ENCODE peak calls at places on chromosome 7, in seven cellular contexts. One of them, this sample, is unnamed.

GRCh38 chr7:133059263-133059662 is 22.6 kb downstream of the CHCHD3 start:
- DNase-seq in fibroblast of lung: no peak
- DNase-seq in GM23338: no peak
- DNase-seq in NT2/D1: no peak
- DNase-seq in neural progenitor cell: no peak
- DNase-seq in right cardiac atrium: no peak
- DNase-seq in adipocyte: no peak
- DNase-seq in this sample: no peak

GRCh38 chr7:87627634-87627994 is 584 bp upstream of the RUNDC3B start:
- DNase-seq in fibroblast of lung: no peak
- DNase-seq in GM23338: peak; percentile 51
- DNase-seq in NT2/D1: no peak
- DNase-seq in neural progenitor cell: no peak
- DNase-seq in right cardiac atrium: peak; percentile 13
- DNase-seq in adipocyte: peak; percentile 34
- DNase-seq in this sample: no peak

GRCh38 chr7:43834463-43835251 is 34.7 kb downstream of the MRPS24 start:
- DNase-seq in fibroblast of lung: peak; percentile 32
- DNase-seq in GM23338: no peak
- DNase-seq in NT2/D1: no peak
- DNase-seq in neural progenitor cell: no peak
- DNase-seq in right cardiac atrium: no peak
- DNase-seq in adipocyte: no peak
- DNase-seq in this sample: no peak

GRCh38 chr7:132430041-132430440 is 146.2 kb downstream of the PLXNA4 start:
- DNase-seq in fibroblast of lung: no peak
- DNase-seq in GM23338: no peak
- DNase-seq in NT2/D1: no peak
- DNase-seq in neural progenitor cell: no peak
- DNase-seq in right cardiac atrium: no peak
- DNase-seq in adipocyte: no peak
- DNase-seq in this sample: no peak

GRCh38 chr7:102869195-102869594 is 43.6 kb upstream of the LRRC17 start:
- DNase-seq in fibroblast of lung: no peak
- DNase-seq in GM23338: no peak
- DNase-seq in NT2/D1: no peak
- DNase-seq in neural progenitor cell: no peak
- DNase-seq in right cardiac atrium: no peak
- DNase-seq in adipocyte: no peak
- DNase-seq in this sample: no peak

GRCh38 chr7:36084485-36085091 is 68.5 kb upstream of the EEPD1 start:
- DNase-seq in fibroblast of lung: peak; percentile 77
- DNase-seq in GM23338: peak; percentile 76
- DNase-seq in NT2/D1: peak; percentile 58
- DNase-seq in neural progenitor cell: peak; percentile 68
- DNase-seq in right cardiac atrium: peak; percentile 28
- DNase-seq in adipocyte: peak; percentile 28
- DNase-seq in this sample: peak; percentile 55

GRCh38 chr7:113918946-113919345 is at the start of gene PPP1R3A:
- DNase-seq in fibroblast of lung: no peak
- DNase-seq in GM23338: peak; percentile 35
- DNase-seq in NT2/D1: no peak
- DNase-seq in neural progenitor cell: no peak
- DNase-seq in right cardiac atrium: peak; percentile 19
- DNase-seq in adipocyte: peak; percentile 22
- DNase-seq in this sample: no peak

GRCh38 chr7:129422727-129423126 is 11.5 kb upstream of the STRIP2 start:
- DNase-seq in fibroblast of lung: no peak
- DNase-seq in GM23338: no peak
- DNase-seq in NT2/D1: no peak
- DNase-seq in neural progenitor cell: no peak
- DNase-seq in right cardiac atrium: no peak
- DNase-seq in adipocyte: no peak
- DNase-seq in this sample: no peak

GRCh38 chr7:136685506-136685905 is 182.9 kb upstream of the CHRM2 start:
- DNase-seq in fibroblast of lung: no peak
- DNase-seq in GM23338: no peak
- DNase-seq in NT2/D1: no peak
- DNase-seq in neural progenitor cell: peak; percentile 8
- DNase-seq in right cardiac atrium: no peak
- DNase-seq in adipocyte: no peak
- DNase-seq in this sample: no peak

GRCh38 chr7:9937944-9938631 is 1035.6 kb upstream of the PHF14 start:
- DNase-seq in fibroblast of lung: peak; percentile 89
- DNase-seq in GM23338: peak; percentile 62
- DNase-seq in NT2/D1: no peak
- DNase-seq in neural progenitor cell: no peak
- DNase-seq in right cardiac atrium: no peak
- DNase-seq in adipocyte: no peak
- DNase-seq in this sample: peak; percentile 65

GRCh38 chr7:130344248-130344866 is at the start of gene CPA5:
- DNase-seq in fibroblast of lung: no peak
- DNase-seq in GM23338: no peak
- DNase-seq in NT2/D1: no peak
- DNase-seq in neural progenitor cell: no peak
- DNase-seq in right cardiac atrium: no peak
- DNase-seq in adipocyte: no peak
- DNase-seq in this sample: no peak

GRCh38 chr7:51324206-51324884 is 7.7 kb upstream of the COBL start:
- DNase-seq in fibroblast of lung: peak; percentile 5
- DNase-seq in GM23338: no peak
- DNase-seq in NT2/D1: no peak
- DNase-seq in neural progenitor cell: no peak
- DNase-seq in right cardiac atrium: no peak
- DNase-seq in adipocyte: peak; percentile 13
- DNase-seq in this sample: no peak

GRCh38 chr7:26684447-26684846 is 179.9 kb downstream of the SKAP2 start:
- DNase-seq in fibroblast of lung: peak; percentile 15
- DNase-seq in GM23338: no peak
- DNase-seq in NT2/D1: no peak
- DNase-seq in neural progenitor cell: no peak
- DNase-seq in right cardiac atrium: no peak
- DNase-seq in adipocyte: no peak
- DNase-seq in this sample: no peak

GRCh38 chr7:43781726-43782607 is 23.5 kb downstream of the BLVRA start:
- DNase-seq in fibroblast of lung: peak; percentile 62
- DNase-seq in GM23338: no peak
- DNase-seq in NT2/D1: no peak
- DNase-seq in neural progenitor cell: no peak
- DNase-seq in right cardiac atrium: no peak
- DNase-seq in adipocyte: peak; percentile 71
- DNase-seq in this sample: no peak

GRCh38 chr7:82443044-82443800 is at the start of gene CACNA2D1:
- DNase-seq in fibroblast of lung: peak; percentile 21
- DNase-seq in GM23338: peak; percentile 60
- DNase-seq in NT2/D1: no peak
- DNase-seq in neural progenitor cell: peak; percentile 83
- DNase-seq in right cardiac atrium: peak; percentile 56
- DNase-seq in adipocyte: peak; percentile 81
- DNase-seq in this sample: peak; percentile 12

GRCh38 chr7:28181921-28182517 is 1.4 kb upstream of the JAZF1 start:
- DNase-seq in fibroblast of lung: no peak
- DNase-seq in GM23338: no peak
- DNase-seq in NT2/D1: no peak
- DNase-seq in neural progenitor cell: no peak
- DNase-seq in right cardiac atrium: no peak
- DNase-seq in adipocyte: no peak
- DNase-seq in this sample: no peak

GRCh38 chr7:40306596-40306995 is 171.8 kb downstream of the SUGCT start:
- DNase-seq in fibroblast of lung: peak; percentile 81
- DNase-seq in GM23338: no peak
- DNase-seq in NT2/D1: no peak
- DNase-seq in neural progenitor cell: no peak
- DNase-seq in right cardiac atrium: no peak
- DNase-seq in adipocyte: peak; percentile 70
- DNase-seq in this sample: no peak

GRCh38 chr7:1533569-1534329 is 3.2 kb downstream of the MAFK start:
- DNase-seq in fibroblast of lung: peak; percentile 92
- DNase-seq in GM23338: no peak
- DNase-seq in NT2/D1: no peak
- DNase-seq in neural progenitor cell: no peak
- DNase-seq in right cardiac atrium: peak; percentile 54
- DNase-seq in adipocyte: peak; percentile 82
- DNase-seq in this sample: peak; percentile 39
- H3K4me1 ChIP-seq in fibroblast of lung: peaks cover 39% of the 10 kb centered on the region
- H3K4me1 ChIP-seq in GM23338: peaks cover 20% of the 10 kb centered on the region
- H3K4me1 ChIP-seq in NT2/D1: peaks cover 57% of the 10 kb centered on the region
- H3K4me1 ChIP-seq in neural progenitor cell: peaks cover 22% of the 10 kb centered on the region
- H3K4me1 ChIP-seq in right cardiac atrium: peaks cover 10% of the 10 kb centered on the region
- H3K4me1 ChIP-seq in adipocyte: peaks cover 47% of the 10 kb centered on the region
- H3K4me1 ChIP-seq in this sample: peaks cover 25% of the 10 kb centered on the region

DNA sequence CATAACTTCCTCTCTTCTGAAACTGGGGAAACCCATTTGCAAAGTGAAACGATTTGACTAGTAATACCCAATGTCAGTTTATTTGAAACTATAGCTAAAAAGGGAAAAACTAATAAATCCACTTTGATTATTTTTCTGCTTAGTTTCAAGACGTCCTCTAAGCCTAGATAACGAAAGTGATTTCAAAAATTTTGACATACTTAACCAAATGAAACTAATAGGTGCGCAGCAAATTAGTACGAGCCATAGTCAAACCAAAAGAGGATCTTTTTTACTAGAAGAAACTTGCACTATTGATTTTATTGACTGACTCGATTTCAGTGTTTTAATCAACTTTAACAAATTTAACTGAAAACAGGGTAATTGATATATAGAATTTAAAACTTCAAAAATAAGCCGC is 9.9 kb upstream of the SP8 start:
- DNase-seq in fibroblast of lung: no peak
- DNase-seq in GM23338: no peak
- DNase-seq in NT2/D1: no peak
- DNase-seq in neural progenitor cell: no peak
- DNase-seq in right cardiac atrium: no peak
- DNase-seq in adipocyte: no peak
- DNase-seq in this sample: no peak
- H3K27me3 ChIP-seq in fibroblast of lung: peaks cover 32% of the 10 kb centered on the region
- H3K27me3 ChIP-seq in GM23338: peaks cover 49% of the 10 kb centered on the region
- H3K27me3 ChIP-seq in NT2/D1: peaks cover 59% of the 10 kb centered on the region
- H3K27me3 ChIP-seq in neural progenitor cell: peaks cover 48% of the 10 kb centered on the region
- H3K27me3 ChIP-seq in right cardiac atrium: peaks cover 15% of the 10 kb centered on the region
- H3K27me3 ChIP-seq in adipocyte: peaks cover 80% of the 10 kb centered on the region
- H3K27me3 ChIP-seq in this sample: peaks cover 15% of the 10 kb centered on the region

GRCh38 chr7:151248191-151249033 is at the start of gene SMARCD3:
- DNase-seq in fibroblast of lung: peak; percentile 77
- DNase-seq in GM23338: peak; percentile 73
- DNase-seq in NT2/D1: no peak
- DNase-seq in neural progenitor cell: peak; percentile 94
- DNase-seq in right cardiac atrium: peak; percentile 80
- DNase-seq in adipocyte: peak; percentile 77
- DNase-seq in this sample: peak; percentile 79
- H3K4me3 ChIP-seq in fibroblast of lung: peak within 1 kb of the TSS; percentile 82
- H3K4me3 ChIP-seq in GM23338: peak within 1 kb of the TSS; percentile 59
- H3K4me3 ChIP-seq in NT2/D1: peak within 1 kb of the TSS; percentile 40
- H3K4me3 ChIP-seq in neural progenitor cell: peak within 1 kb of the TSS; percentile 52
- H3K4me3 ChIP-seq in right cardiac atrium: peak within 1 kb of the TSS; percentile 60
- H3K4me3 ChIP-seq in adipocyte: peak within 1 kb of the TSS; percentile 92
- H3K4me3 ChIP-seq in this sample: peak within 1 kb of the TSS; percentile 46

GRCh38 chr7:80884511-80885195 is 34.2 kb downstream of the SEMA3C start:
- DNase-seq in fibroblast of lung: peak; percentile 38
- DNase-seq in GM23338: no peak
- DNase-seq in NT2/D1: no peak
- DNase-seq in neural progenitor cell: no peak
- DNase-seq in right cardiac atrium: no peak
- DNase-seq in adipocyte: peak; percentile 73
- DNase-seq in this sample: no peak
- H3K4me1 ChIP-seq in fibroblast of lung: peaks cover 23% of the 10 kb centered on the region
- H3K4me1 ChIP-seq in GM23338: no peaks in the 10 kb centered on the region
- H3K4me1 ChIP-seq in NT2/D1: no peaks in the 10 kb centered on the region
- H3K4me1 ChIP-seq in neural progenitor cell: no peaks in the 10 kb centered on the region
- H3K4me1 ChIP-seq in right cardiac atrium: peaks cover 3% of the 10 kb centered on the region
- H3K4me1 ChIP-seq in adipocyte: peaks cover 47% of the 10 kb centered on the region
- H3K4me1 ChIP-seq in this sample: peaks cover 10% of the 10 kb centered on the region

GRCh38 chr7:157013602-157014549 is 3.4 kb upstream of the MNX1 start:
- DNase-seq in fibroblast of lung: no peak
- DNase-seq in GM23338: peak; percentile 81
- DNase-seq in NT2/D1: no peak
- DNase-seq in neural progenitor cell: peak; percentile 41
- DNase-seq in right cardiac atrium: no peak
- DNase-seq in adipocyte: no peak
- DNase-seq in this sample: no peak
- H3K27me3 ChIP-seq in fibroblast of lung: peaks cover 84% of the 10 kb centered on the region
- H3K27me3 ChIP-seq in GM23338: peaks cover 97% of the 10 kb centered on the region
- H3K27me3 ChIP-seq in NT2/D1: peaks cover 95% of the 10 kb centered on the region
- H3K27me3 ChIP-seq in neural progenitor cell: peaks cover 98% of the 10 kb centered on the region
- H3K27me3 ChIP-seq in right cardiac atrium: peaks cover 2% of the 10 kb centered on the region
- H3K27me3 ChIP-seq in adipocyte: peaks cover 83% of the 10 kb centered on the region
- H3K27me3 ChIP-seq in this sample: peaks cover under 1% of the 10 kb centered on the region

GRCh38 chr7:95473276-95473985 is 12.3 kb upstream of the ASB4 start:
- DNase-seq in fibroblast of lung: no peak
- DNase-seq in GM23338: no peak
- DNase-seq in NT2/D1: no peak
- DNase-seq in neural progenitor cell: peak; percentile 81
- DNase-seq in right cardiac atrium: no peak
- DNase-seq in adipocyte: no peak
- DNase-seq in this sample: peak; percentile 68

GRCh38 chr7:95472521-95473160 is 13.1 kb upstream of the ASB4 start:
- DNase-seq in fibroblast of lung: peak; percentile 64
- DNase-seq in GM23338: no peak
- DNase-seq in NT2/D1: no peak
- DNase-seq in neural progenitor cell: peak; percentile 19
- DNase-seq in right cardiac atrium: no peak
- DNase-seq in adipocyte: peak; percentile 41
- DNase-seq in this sample: peak; percentile 67

GRCh38 chr7:95476904-95477594 is 8.7 kb upstream of the ASB4 start:
- DNase-seq in fibroblast of lung: peak; percentile 59
- DNase-seq in GM23338: peak; percentile 86
- DNase-seq in NT2/D1: peak; percentile 66
- DNase-seq in neural progenitor cell: peak; percentile 85
- DNase-seq in right cardiac atrium: peak; percentile 53
- DNase-seq in adipocyte: peak; percentile 89
- DNase-seq in this sample: peak; percentile 71

GRCh38 chr7:95478139-95479037 is 7.4 kb upstream of the ASB4 start:
- DNase-seq in fibroblast of lung: peak; percentile 79
- DNase-seq in GM23338: peak; percentile 71
- DNase-seq in NT2/D1: no peak
- DNase-seq in neural progenitor cell: peak; percentile 54
- DNase-seq in right cardiac atrium: no peak
- DNase-seq in adipocyte: peak; percentile 56
- DNase-seq in this sample: peak; percentile 46

GRCh38 chr7:95476072-95476845 is 9.5 kb upstream of the ASB4 start:
- DNase-seq in fibroblast of lung: no peak
- DNase-seq in GM23338: peak; percentile 10
- DNase-seq in NT2/D1: no peak
- DNase-seq in neural progenitor cell: no peak
- DNase-seq in right cardiac atrium: no peak
- DNase-seq in adipocyte: no peak
- DNase-seq in this sample: no peak
- H3K4me3 ChIP-seq in fibroblast of lung: no peak overlapping the region
- H3K4me3 ChIP-seq in GM23338: no peak overlapping the region
- H3K4me3 ChIP-seq in NT2/D1: no peak overlapping the region
- H3K4me3 ChIP-seq in neural progenitor cell: no peak overlapping the region
- H3K4me3 ChIP-seq in right cardiac atrium: no peak overlapping the region
- H3K4me3 ChIP-seq in adipocyte: no peak overlapping the region
- H3K4me3 ChIP-seq in this sample: no peak overlapping the region

This sample was measured in HAP-1.